ENCODE peak calls at places on chromosome 17, in seven cellular contexts. Z is stomach, R is GM12891, K is GM12892, W is transverse colon, V is upper lobe of left lung, P is K562. J is an unnamed sample.

GRCh38 chr17:3814361-3814760 is 13.4 kb upstream of the ITGAE start:
- DNase-seq in Z (no peak), R (no peak), K (no peak), W (no peak), V (no peak), P (no peak), J (no peak)

GRCh38 chr17:17677299-17678040 is 3.8 kb upstream of the RAI1 start:
- DNase-seq in Z (no peak), R (no peak), K (no peak), W (no peak), V (no peak), P (no peak), J (no peak)

GRCh38 chr17:51045616-51046526 is 74.8 kb downstream of the SPAG9 start:
- DNase-seq in Z (no peak), R (no peak), K (no peak), W (no peak), V (no peak), P (no peak), J (no peak)

GRCh38 chr17:76684756-76685155 is 26.0 kb downstream of the MXRA7 start:
- DNase-seq in Z (no peak), R (no peak), K (no peak), W (no peak), V (no peak), P (no peak), J (no peak)

GRCh38 chr17:32552280-32552679 is 65.5 kb downstream of the CDK5R1 start:
- DNase-seq in Z (no peak), R (no peak), K (no peak), W (no peak), V (no peak), P (no peak), J (no peak)

GRCh38 chr17:11240041-11240801 is 792 bp upstream of the SHISA6 start:
- DNase-seq in Z (peak), R (no peak), K (no peak), W (peak), V (no peak), P (no peak), J (no peak)

GRCh38 chr17:19019041-19019941 is 14.7 kb upstream of the FAM83G start:
- DNase-seq in Z (no peak), R (no peak), K (no peak), W (no peak), V (no peak), P (peak), J (no peak)

GRCh38 chr17:45783593-45784292 is 377 bp upstream of the CRHR1 start:
- DNase-seq in Z (no peak), R (peak), K (no peak), W (no peak), V (no peak), P (no peak), J (no peak)

GRCh38 chr17:44546711-44547606 is 10.3 kb upstream of the FZD2 start:
- DNase-seq in Z (no peak), R (no peak), K (no peak), W (no peak), V (no peak), P (peak), J (no peak)

GRCh38 chr17:50988427-50988826 is 122.3 kb upstream of the TOB1 start:
- DNase-seq in Z (no peak), R (no peak), K (no peak), W (no peak), V (no peak), P (no peak), J (no peak)

GRCh38 chr17:19262650-19263620 is 25.8 kb downstream of the EPN2 start:
- DNase-seq in Z (no peak), R (no peak), K (no peak), W (no peak), V (no peak), P (no peak), J (no peak)

GRCh38 chr17:16639438-16639837 is 14.2 kb downstream of the ZNF624 start:
- DNase-seq in Z (no peak), R (no peak), K (no peak), W (no peak), V (no peak), P (no peak), J (no peak)

GRCh38 chr17:75652341-75652740 is 14.6 kb downstream of the RECQL5 start:
- DNase-seq in Z (no peak), R (no peak), K (no peak), W (no peak), V (no peak), P (no peak), J (peak)

GRCh38 chr17:77767148-77767547 is 191.4 kb upstream of the TNRC6C start:
- DNase-seq in Z (no peak), R (no peak), K (no peak), W (no peak), V (no peak), P (no peak), J (no peak)

GRCh38 chr17:1231456-1231855 is 38.8 kb upstream of the BHLHA9 start:
- DNase-seq in Z (peak), R (no peak), K (no peak), W (peak), V (peak), P (no peak), J (no peak)

GRCh38 chr17:16339959-16340358 is 13.3 kb downstream of the CENPV start:
- DNase-seq in Z (no peak), R (no peak), K (no peak), W (no peak), V (no peak), P (no peak), J (no peak)

GRCh38 chr17:36933174-36934143 is 3.8 kb upstream of the LHX1 start:
- DNase-seq in Z (no peak), R (no peak), K (no peak), W (no peak), V (no peak), P (no peak), J (no peak)

GRCh38 chr17:81519284-81520020 is 6.9 kb upstream of the ACTG1 start:
- DNase-seq in Z (peak), R (peak), K (peak), W (peak), V (peak), P (peak), J (peak)

GRCh38 chr17:79562117-79562805 is 48.6 kb downstream of the RBFOX3 start:
- DNase-seq in Z (no peak), R (no peak), K (no peak), W (no peak), V (no peak), P (no peak), J (no peak)

GRCh38 chr17:49600949-49601348 is 25.3 kb downstream of the NXPH3 start:
- DNase-seq in Z (no peak), R (no peak), K (no peak), W (no peak), V (no peak), P (no peak), J (no peak)

GRCh38 chr17:27199948-27200347 is 94.0 kb upstream of the WSB1 start:
- DNase-seq in Z (no peak), R (no peak), K (no peak), W (no peak), V (no peak), P (peak), J (no peak)

GRCh38 chr17:74923538-74924249 is 379 bp upstream of the OTOP2 start:
- DNase-seq in Z (peak), R (peak), K (peak), W (peak), V (peak), P (peak), J (peak)

GRCh38 chr17:77451894-77452852 is 311.4 kb downstream of the SEC14L1 start:
- DNase-seq in Z (peak), R (no peak), K (no peak), W (peak), V (peak), P (peak), J (peak)

GRCh38 chr17:181213-182163 is at the start of gene DOC2B:
- DNase-seq in Z (peak), R (no peak), K (no peak), W (peak), V (peak), P (no peak), J (no peak)

GRCh38 chr17:65345261-65346060 is 208.3 kb downstream of the RGS9 start:
- DNase-seq in Z (no peak), R (no peak), K (no peak), W (no peak), V (no peak), P (no peak), J (no peak)

GRCh38 chr17:81308161-81308560 is 13.1 kb upstream of the SLC38A10 start:
- DNase-seq in Z (no peak), R (no peak), K (no peak), W (no peak), V (no peak), P (no peak), J (no peak)

GRCh38 chr17:77836557-77837041 is 121.9 kb upstream of the TNRC6C start:
- DNase-seq in Z (no peak), R (no peak), K (no peak), W (no peak), V (peak), P (no peak), J (peak)

GRCh38 chr17:31825961-31826691 is 32.9 kb downstream of the COPRS start:
- DNase-seq in Z (no peak), R (no peak), K (no peak), W (no peak), V (no peak), P (no peak), J (no peak)

GRCh38 chr17:28912281-28912937 is 9.5 kb upstream of the DHRS13 start:
- DNase-seq in Z (no peak), R (no peak), K (no peak), W (peak), V (no peak), P (peak), J (no peak)

GRCh38 chr17:40104570-40105471 is 4.4 kb upstream of the NR1D1 start:
- DNase-seq in Z (no peak), R (no peak), K (no peak), W (no peak), V (peak), P (no peak), J (peak)

GRCh38 chr17:6823011-6823442 is 8.5 kb downstream of the TEKT1 start:
- DNase-seq in Z (no peak), R (no peak), K (no peak), W (no peak), V (no peak), P (no peak), J (no peak)

GRCh38 chr17:30556374-30557332 is 79.4 kb downstream of the GOSR1 start:
- DNase-seq in Z (peak), R (no peak), K (no peak), W (no peak), V (peak), P (no peak), J (no peak)

GRCh38 chr17:1829579-1830257 is at the start of the genes RPA1 and SMYD4:
- DNase-seq in Z (peak), R (peak), K (peak), W (peak), V (peak), P (peak), J (peak)

GRCh38 chr17:22717211-22717610 is 1024.9 kb downstream of the KCNJ18 start:
- DNase-seq in Z (no peak), R (no peak), K (no peak), W (no peak), V (no peak), P (no peak), J (no peak)

GRCh38 chr17:42984486-42984885 is 4.1 kb downstream of the RUNDC1 start:
- DNase-seq in Z (no peak), R (no peak), K (no peak), W (no peak), V (no peak), P (no peak), J (no peak)

GRCh38 chr17:42980274-42980765 is at the start of gene RUNDC1:
- DNase-seq in Z (peak), R (peak), K (peak), W (peak), V (peak), P (peak), J (peak)

GRCh38 chr17:42982266-42982665 is 1.9 kb downstream of the RUNDC1 start:
- DNase-seq in Z (no peak), R (no peak), K (no peak), W (no peak), V (no peak), P (no peak), J (no peak)

GRCh38 chr17:42979511-42980273 is at the start of gene PTGES3L:
- DNase-seq in Z (no peak), R (peak), K (peak), W (peak), V (peak), P (peak), J (no peak)

DNA sequence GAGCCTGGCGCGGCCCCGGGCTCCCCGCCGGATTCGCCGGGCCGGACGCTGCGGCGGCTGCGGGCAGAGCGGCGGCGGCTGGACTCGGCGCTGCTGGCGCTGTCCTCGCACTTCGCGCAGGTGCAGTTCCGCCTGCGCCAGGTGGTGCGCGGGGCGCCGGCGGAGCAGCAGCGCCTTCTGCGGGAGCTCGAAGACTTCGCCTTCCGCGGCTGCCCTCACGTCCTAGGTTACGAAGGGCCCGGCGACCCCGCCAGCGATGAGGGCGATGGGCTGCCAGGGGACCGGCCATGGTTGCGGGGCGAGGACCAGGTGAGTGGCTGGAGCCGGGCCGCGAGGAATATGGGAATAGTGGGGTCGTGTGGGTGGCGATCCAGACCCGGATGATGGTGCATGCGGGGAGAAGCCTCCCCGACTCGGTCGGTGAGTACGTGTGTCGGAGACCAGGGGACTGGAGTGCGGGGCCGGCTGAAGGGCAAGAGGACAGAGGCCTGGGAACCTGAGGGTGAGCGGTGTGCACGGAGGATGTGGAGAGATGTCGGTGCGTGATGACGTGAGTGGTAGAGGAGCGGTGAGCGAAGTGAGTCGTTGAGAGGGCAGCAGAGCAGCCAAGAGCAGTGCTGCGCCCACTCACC is 517 bp downstream of the RUNDC1 start:
- DNase-seq in Z (peak), R (peak), K (peak), W (peak), V (peak), P (peak), J (no peak)
- TF ChIP-seq POLR2A in Z (no peak), R (peak), K (peak), W (peak), V (no peak), P (peak), J (no peak)

DNA sequence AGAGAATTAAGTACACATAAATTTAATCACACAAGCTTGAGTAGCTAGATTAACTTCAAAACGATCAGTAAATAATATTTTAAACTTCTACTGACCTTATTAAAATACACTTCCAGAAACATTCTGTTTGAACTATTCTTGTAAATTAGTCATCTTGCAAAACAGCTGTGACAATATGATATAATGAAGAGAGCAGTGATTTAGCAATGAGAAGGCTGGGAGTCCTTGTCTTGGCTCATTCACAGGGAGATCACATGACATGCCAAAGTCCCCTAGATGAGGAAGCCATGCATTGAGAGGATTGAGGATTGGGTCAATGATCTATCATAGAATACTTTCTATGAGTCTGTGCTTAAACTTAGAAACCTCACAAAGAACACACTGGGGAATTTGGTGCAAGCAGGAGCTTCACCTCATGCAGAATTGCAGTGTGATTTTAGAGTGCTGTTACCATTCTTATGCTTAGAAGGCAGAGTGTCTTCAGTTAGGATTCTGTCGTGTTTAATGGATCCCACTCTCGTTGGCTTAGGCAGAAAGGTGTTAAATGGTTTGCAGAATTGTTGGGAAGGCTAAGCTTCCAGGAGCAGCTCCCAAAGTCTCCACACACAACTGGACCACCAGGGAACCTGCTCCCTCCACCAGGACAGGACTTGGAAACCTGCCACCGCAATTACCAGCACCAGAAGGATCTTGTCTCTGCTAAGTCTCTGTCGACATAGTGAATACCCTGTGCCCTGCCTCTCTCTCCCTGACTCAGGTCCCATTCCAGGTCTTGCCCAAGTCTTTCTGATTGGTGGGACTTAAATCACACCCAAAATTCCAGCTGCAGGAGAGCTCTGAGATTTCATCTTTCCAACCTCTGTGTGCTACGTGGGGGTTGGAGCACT is 87.1 kb downstream of the USP22 start:
- DNase-seq in Z (no peak), R (no peak), K (no peak), W (no peak), V (no peak), P (no peak), J (no peak)
- TF ChIP-seq POLR2AphosphoS5 in Z (no peak), R (no peak), K (no peak), W (no peak), V (no peak), P (no peak), J (no peak)

GRCh38 chr17:73210002-73210678 is 17.3 kb downstream of the COG1 start:
- DNase-seq in Z (no peak), R (no peak), K (no peak), W (no peak), V (no peak), P (peak), J (no peak)
- TF ChIP-seq POLR2A in Z (no peak), R (no peak), K (no peak), W (no peak), V (no peak), P (no peak), J (no peak)

GRCh38 chr17:10046786-10047609 is 141.9 kb upstream of the RCVRN start:
- DNase-seq in Z (no peak), R (no peak), K (no peak), W (no peak), V (no peak), P (no peak), J (no peak)
- TF ChIP-seq POLR2AphosphoS5 in Z (no peak), R (no peak), K (no peak), W (no peak), V (no peak), P (no peak), J (no peak)

J was measured in breast epithelium.